ENCODE peak calls at places on chromosomes 13 and 19, in eight cellular contexts. O is right cardiac atrium; J is neural progenitor cell; D is CD8-positive, alpha-beta T cell; Z is A549; C is CD4-positive, alpha-beta memory T cell; Q is CD4-positive, CD25-positive, alpha-beta regulatory T cell; G is ascending aorta. S is an unnamed sample.
A peak's percentile ranks its signal among the peaks of the same experiment; 100 is the strongest.

GRCh38 chr13:39144941-39145533 is 106.8 kb downstream of the NHLRC3 start:
- DNase-seq in D (no peak), Q (no peak), J (peak; percentile 82), C (peak; percentile 10), G (no peak), O (peak; percentile 51), Z (peak; percentile 52), S (peak; percentile 76)

GRCh38 chr13:48043789-48044503 is 6.4 kb downstream of the NUDT15 start:
- DNase-seq in G (no peak), J (no peak), C (no peak), Z (no peak), D (no peak), O (no peak), Q (peak; percentile 8), S (no peak)

GRCh38 chr13:88086577-88086976 is 415.4 kb downstream of the SLITRK5 start:
- DNase-seq in G (no peak), Z (no peak), C (no peak), D (no peak), O (no peak), Q (no peak), J (no peak), S (no peak)

GRCh38 chr19:10096615-10096963 is 5.9 kb downstream of the ANGPTL6 start:
- DNase-seq in G (no peak), Q (no peak), J (no peak), O (peak; percentile 58), D (no peak), C (no peak), Z (no peak), S (no peak)

GRCh38 chr19:41366089-41366488 is 2.1 kb upstream of the B9D2 start:
- DNase-seq in Z (peak; percentile 70), O (no peak), G (no peak), J (no peak), C (no peak), Q (no peak), D (no peak), S (no peak)

GRCh38 chr19:39237200-39238184 is 7.3 kb downstream of the IFNL3 start:
- DNase-seq in G (no peak), O (no peak), Q (no peak), C (peak; percentile 21), Z (peak; percentile 33), J (no peak), D (peak; percentile 36), S (peak; percentile 5)

GRCh38 chr19:14732510-14732909 is 42.7 kb downstream of the ZNF333 start:
- DNase-seq in G (no peak), D (no peak), J (no peak), Z (no peak), Q (no peak), O (no peak), C (no peak), S (no peak)

GRCh38 chr19:33344210-33344609 is 29.3 kb upstream of the CEBPG start:
- DNase-seq in O (peak; percentile 27), J (peak; percentile 48), Z (no peak), C (no peak), G (no peak), Q (no peak), D (no peak), S (no peak)

GRCh38 chr19:3979289-3979673 is 6.0 kb downstream of the EEF2 start:
- DNase-seq in J (no peak), Q (peak; percentile 14), G (no peak), C (no peak), Z (no peak), O (no peak), D (no peak), S (no peak)

GRCh38 chr19:43511324-43511723 is 6.8 kb upstream of the PHLDB3 start:
- DNase-seq in G (no peak), D (no peak), Q (no peak), C (no peak), Z (no peak), O (no peak), J (no peak), S (no peak)

GRCh38 chr13:20814224-20814910 is 40.6 kb upstream of the EEF1AKMT1 start:
- DNase-seq in J (no peak), C (no peak), G (peak; percentile 67), Z (peak; percentile 46), D (no peak), O (peak; percentile 87), Q (no peak), S (no peak)

GRCh38 chr13:111251646-111252448 is 68.6 kb upstream of the TEX29 start:
- DNase-seq in C (no peak), G (no peak), O (no peak), J (no peak), D (no peak), Z (no peak), Q (no peak), S (no peak)

GRCh38 chr19:49689133-49690072 is at the start of gene ADM5:
- DNase-seq in C (no peak), O (no peak), J (peak; percentile 56), G (no peak), Q (no peak), Z (no peak), D (peak; percentile 53), S (no peak)

GRCh38 chr19:8648240-8648639 is 17.8 kb downstream of the NFILZ start:
- DNase-seq in D (no peak), J (no peak), O (no peak), Z (no peak), G (no peak), C (no peak), Q (no peak), S (no peak)

GRCh38 chr13:29801102-29801501 is 49.3 kb downstream of the UBL3 start:
- DNase-seq in G (no peak), C (no peak), Q (no peak), J (no peak), Z (no peak), D (no peak), O (no peak), S (no peak)

GRCh38 chr19:5627395-5627904 is 4.6 kb downstream of the SAFB start:
- DNase-seq in J (peak; percentile 19), Z (no peak), G (peak; percentile 29), C (no peak), D (no peak), O (peak; percentile 61), Q (no peak), S (peak; percentile 47)

GRCh38 chr13:79581870-79582315 is 100.9 kb downstream of the NDFIP2 start:
- DNase-seq in Q (no peak), G (no peak), D (no peak), Z (no peak), J (peak; percentile 65), O (peak; percentile 64), C (no peak), S (no peak)

GRCh38 chr13:44870456-44870929 is 118.8 kb downstream of the NUFIP1 start:
- DNase-seq in D (no peak), O (peak; percentile 26), C (no peak), Z (no peak), Q (no peak), G (peak; percentile 25), J (no peak), S (no peak)

GRCh38 chr13:35881360-35881759 is 249.8 kb downstream of the DCLK1 start:
- DNase-seq in G (no peak), C (no peak), Q (no peak), D (no peak), O (no peak), J (no peak), Z (no peak), S (no peak)

GRCh38 chr13:21111546-21111945 is 50.2 kb upstream of the LATS2 start:
- DNase-seq in Z (no peak), D (no peak), G (no peak), O (no peak), Q (no peak), J (no peak), C (no peak), S (no peak)

GRCh38 chr19:19349365-19349764 is 28.7 kb downstream of the MAU2 start:
- DNase-seq in G (no peak), J (no peak), O (no peak), C (no peak), D (no peak), Q (no peak), Z (no peak), S (no peak)
- H3K4me3 ChIP-seq in G (no peak overlapping the region), J (no peak overlapping the region), O (no peak overlapping the region), C (no peak overlapping the region), D (no peak overlapping the region), Q (no peak overlapping the region), Z (no peak overlapping the region), S (no peak overlapping the region)

GRCh38 chr19:34962945-34963530 is 991 bp downstream of the ZNF792 start:
- DNase-seq in Z (no peak), D (no peak), Q (no peak), O (no peak), C (no peak), G (no peak), J (no peak), S (peak; percentile 17)

GRCh38 chr19:34960940-34961679 is 2.9 kb downstream of the ZNF792 start:
- DNase-seq in G (no peak), Q (no peak), J (no peak), C (no peak), D (no peak), O (no peak), Z (no peak), S (no peak)

GRCh38 chr19:34963531-34964406 is at the start of gene ZNF792:
- DNase-seq in O (peak; percentile 73), J (peak; percentile 81), G (no peak), C (peak; percentile 43), Z (peak; percentile 59), D (peak; percentile 43), Q (peak; percentile 35), S (peak; percentile 58)

GRCh38 chr19:34961775-34962174 is 2.3 kb downstream of the ZNF792 start:
- DNase-seq in G (no peak), Z (no peak), C (no peak), O (no peak), D (no peak), J (no peak), Q (no peak), S (no peak)

DNA sequence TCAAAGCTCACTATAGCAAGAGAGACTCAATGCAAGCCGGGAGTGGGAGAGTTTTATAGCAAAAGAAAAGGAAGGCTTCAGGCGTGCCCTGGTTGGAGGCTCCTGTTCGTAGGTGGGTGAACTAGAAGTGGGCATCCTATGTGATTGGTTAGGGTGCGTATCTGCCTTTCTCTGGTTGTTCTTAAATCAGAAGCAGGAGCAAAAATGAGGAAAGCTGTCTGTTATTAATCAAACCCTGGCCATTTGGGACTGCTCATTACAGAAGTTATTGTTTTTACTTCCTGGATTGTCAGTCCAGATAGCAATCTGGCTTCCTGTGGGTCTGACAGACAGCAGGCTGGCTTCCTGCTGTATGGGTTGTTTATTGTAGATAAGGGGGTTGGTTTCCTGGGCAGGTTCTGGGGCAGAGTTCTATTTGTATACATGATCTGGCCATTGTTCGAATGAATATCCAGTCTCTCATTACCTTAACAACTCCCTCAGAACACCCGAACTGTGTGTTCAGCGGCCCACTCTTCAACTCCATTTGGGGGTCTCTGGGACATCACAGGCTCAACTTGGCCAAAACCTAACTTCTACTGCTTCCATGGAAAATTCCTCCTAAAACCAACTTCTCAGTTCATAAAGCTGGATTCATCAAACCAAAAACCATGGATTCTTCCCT is 1.6 kb downstream of the ZNF792 start:
- DNase-seq in D (no peak), Q (peak; percentile 38), Z (no peak), J (no peak), G (no peak), C (peak; percentile 41), O (no peak), S (no peak)
- H3K9me3 ChIP-seq in D (peaks cover 49% of the 10 kb centered on the region), Q (peaks cover 54% of the 10 kb centered on the region), Z (peaks cover 55% of the 10 kb centered on the region), J (peaks cover 14% of the 10 kb centered on the region), G (peaks cover 19% of the 10 kb centered on the region), C (peaks cover 50% of the 10 kb centered on the region), O (peaks cover 31% of the 10 kb centered on the region), S (peaks cover 20% of the 10 kb centered on the region)

GRCh38 chr19:45403781-45404556 is 900 bp downstream of the PPP1R13L start:
- DNase-seq in J (peak; percentile 77), O (peak; percentile 57), D (peak; percentile 70), G (no peak), Z (peak; percentile 80), Q (peak; percentile 61), C (peak; percentile 42), S (no peak)
- H3K4me3 ChIP-seq in J (peak overlapping the region; percentile 65), O (peak overlapping the region; percentile 56), D (peak overlapping the region; percentile 85), G (peak overlapping the region; percentile 86), Z (peak overlapping the region; percentile 66), Q (peak overlapping the region; percentile 79), C (peak overlapping the region; percentile 94), S (peak overlapping the region; percentile 75)

GRCh38 chr13:80679423-80679822 is 338.5 kb upstream of the SPRY2 start:
- DNase-seq in J (no peak), G (no peak), O (no peak), D (no peak), Q (no peak), Z (no peak), C (no peak), S (no peak)
- H3K9me3 ChIP-seq in J (peaks cover 6% of the 10 kb centered on the region), G (no peaks in the 10 kb centered on the region), O (no peaks in the 10 kb centered on the region), D (no peaks in the 10 kb centered on the region), Q (no peaks in the 10 kb centered on the region), Z (no peaks in the 10 kb centered on the region), C (no peaks in the 10 kb centered on the region), S (no peaks in the 10 kb centered on the region)